ENCODE peak calls at places on chromosome 15, in nine cellular contexts. D is heart left ventricle, Q is A549, V is esophagus squamous epithelium, C is ovary, T is adrenal gland, U is IMR-90, G is HCT116, W is thyroid gland. X is an unnamed sample.
A peak's percentile ranks its signal among the peaks of the same experiment; 100 is the strongest.

GRCh38 chr15:26197719-26198118 is 334.6 kb upstream of the ATP10A start:
- DNase-seq in U (no peak), V (no peak), W (no peak), G (no peak), T (no peak), D (no peak), C (no peak), Q (no peak), X (no peak)

GRCh38 chr15:62568004-62568403 is 402.9 kb upstream of the C2CD4B start:
- DNase-seq in W (no peak), U (no peak), G (no peak), C (no peak), T (no peak), D (no peak), V (no peak), Q (no peak), X (no peak)

GRCh38 chr15:60477991-60478632 is 830 bp downstream of the ICE2 start:
- DNase-seq in U (peak; percentile 49), D (no peak), W (peak; percentile 27), G (no peak), C (no peak), V (no peak), T (no peak), Q (peak; percentile 45), X (no peak)

GRCh38 chr15:76075060-76075459 is 15.3 kb downstream of the TMEM266 start:
- DNase-seq in C (no peak), D (no peak), V (no peak), T (no peak), U (no peak), W (no peak), G (no peak), Q (no peak), X (no peak)

GRCh38 chr15:85941186-85941855 is 138.3 kb upstream of the AGBL1 start:
- DNase-seq in D (no peak), C (no peak), G (no peak), U (no peak), W (no peak), T (peak; percentile 54), Q (peak; percentile 4), V (no peak), X (no peak)

GRCh38 chr15:88814393-88814792 is 11.2 kb downstream of the ACAN start:
- DNase-seq in W (no peak), Q (no peak), V (no peak), G (no peak), U (no peak), T (no peak), D (no peak), C (no peak), X (no peak)

GRCh38 chr15:80999623-81000036 is 1.1 kb upstream of the TLNRD1 start:
- DNase-seq in W (no peak), U (no peak), C (no peak), V (no peak), T (no peak), G (peak; percentile 63), Q (no peak), D (no peak), X (no peak)

GRCh38 chr15:51736646-51737537 is 563 bp downstream of the LYSMD2 start:
- DNase-seq in V (no peak), Q (peak; percentile 50), D (peak; percentile 71), T (no peak), W (peak; percentile 27), G (no peak), C (peak; percentile 61), U (no peak), X (peak; percentile 51)

GRCh38 chr15:38625886-38626285 is 61.3 kb upstream of the RASGRP1 start:
- DNase-seq in W (no peak), D (no peak), T (no peak), U (no peak), V (no peak), C (no peak), Q (no peak), G (no peak), X (no peak)

GRCh38 chr15:57114070-57114469 is 195.6 kb downstream of the TCF12 start:
- DNase-seq in Q (no peak), T (no peak), U (peak; percentile 58), G (no peak), V (no peak), W (peak; percentile 7), D (no peak), C (no peak), X (no peak)

GRCh38 chr15:38564557-38565286 is at the start of gene RASGRP1:
- DNase-seq in D (peak; percentile 81), Q (peak; percentile 46), C (peak; percentile 56), V (no peak), T (peak; percentile 39), W (peak; percentile 48), U (peak; percentile 56), G (no peak), X (peak; percentile 76)

GRCh38 chr15:73991260-73991659 is 835 bp downstream of the STOML1 start:
- DNase-seq in W (peak; percentile 87), V (no peak), C (peak; percentile 80), U (no peak), T (peak; percentile 86), D (peak; percentile 89), Q (no peak), G (no peak), X (peak; percentile 79)

GRCh38 chr15:73992594-73992898 is 451 bp upstream of the STOML1 start:
- DNase-seq in G (no peak), W (no peak), U (no peak), T (peak; percentile 18), D (no peak), V (no peak), Q (no peak), C (no peak), X (no peak)

GRCh38 chr15:73990250-73991005 is 1.7 kb downstream of the STOML1 start:
- DNase-seq in U (no peak), Q (no peak), V (no peak), W (no peak), G (no peak), D (no peak), C (no peak), T (no peak), X (no peak)

GRCh38 chr15:73993211-73993994 is 1.1 kb upstream of the PML start:
- DNase-seq in U (no peak), G (no peak), W (no peak), D (no peak), T (peak; percentile 27), C (no peak), V (no peak), Q (no peak), X (no peak)

GRCh38 chr15:73991726-73992593 is at the start of gene STOML1:
- DNase-seq in T (peak; percentile 93), D (peak; percentile 97), Q (peak; percentile 91), V (peak; percentile 59), C (peak; percentile 95), G (peak; percentile 83), W (peak; percentile 95), U (peak; percentile 93), X (peak; percentile 95)
- TF ChIP-seq POLR2A in T (peak; percentile 57), D (peak; percentile 64), Q (peak; percentile 9), V (peak; percentile 46), C (peak; percentile 51), G (no peak), W (no peak), U (peak; percentile 38), X (no peak)

DNA sequence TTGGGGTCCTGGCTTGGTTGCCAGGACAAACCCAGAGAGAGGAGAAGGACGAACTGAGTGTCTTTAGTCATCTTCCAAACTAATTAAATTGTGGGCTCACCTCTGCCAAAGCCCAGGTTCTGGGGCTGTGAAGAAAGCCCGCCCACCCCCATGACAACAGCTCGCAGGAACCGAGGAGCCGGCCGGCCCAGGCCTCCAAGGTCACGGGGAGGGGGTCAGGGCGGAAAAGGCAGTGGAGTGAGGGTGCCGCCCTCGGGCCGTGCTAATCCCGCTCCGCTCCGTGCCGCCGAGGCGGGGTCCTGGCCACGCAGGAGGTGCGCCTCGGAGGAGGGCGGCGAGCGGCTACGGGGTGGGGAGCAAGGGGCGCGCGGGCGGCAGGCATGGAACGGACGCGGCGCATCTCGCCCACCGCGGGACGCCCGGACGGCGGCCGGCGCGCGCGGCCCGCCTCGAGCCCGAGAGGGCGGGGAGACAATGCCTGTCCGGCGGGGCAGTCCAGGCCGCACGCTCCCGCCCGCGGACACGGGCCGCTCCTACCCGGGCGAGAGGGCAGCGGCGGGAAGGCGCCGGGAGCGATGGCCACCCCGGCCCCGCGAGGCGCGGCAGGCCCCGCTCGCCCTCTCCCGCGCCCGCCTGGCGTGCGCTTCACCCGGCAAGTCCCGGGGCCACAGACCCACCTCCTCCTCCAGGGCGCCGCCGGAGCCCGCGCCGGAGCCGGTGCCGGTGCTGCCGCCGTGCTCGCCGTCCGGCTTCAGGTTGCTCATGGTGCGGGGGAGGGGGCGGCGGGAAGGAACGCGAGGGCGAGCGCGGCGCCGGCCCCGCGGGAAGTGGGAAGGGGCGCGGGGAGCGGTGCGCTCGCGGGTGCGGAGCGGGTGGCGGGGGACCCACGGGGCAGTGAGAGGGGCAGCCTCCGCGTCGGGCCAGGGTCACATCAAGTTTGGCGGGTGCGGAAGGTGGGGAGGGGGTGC is 549 bp downstream of the RBPMS2 start:
- DNase-seq in D (peak; percentile 68), G (no peak), W (peak; percentile 47), Q (peak; percentile 33), V (no peak), T (no peak), U (no peak), C (peak; percentile 69), X (no peak)
- H3K4me1 ChIP-seq in D (peaks cover 10% of the 10 kb centered on the region), G (peaks cover 2% of the 10 kb centered on the region), W (peaks cover 17% of the 10 kb centered on the region), Q (peaks cover 11% of the 10 kb centered on the region), V (peaks cover 5% of the 10 kb centered on the region), T (no peaks in the 10 kb centered on the region), U (no peaks in the 10 kb centered on the region), C (peaks cover 4% of the 10 kb centered on the region), X (no peaks in the 10 kb centered on the region)

GRCh38 chr15:90191795-90192494 is 9.2 kb upstream of the SEMA4B start:
- DNase-seq in T (peak; percentile 94), W (peak; percentile 99), Q (peak; percentile 92), V (peak; percentile 55), D (peak; percentile 81), C (peak; percentile 92), U (no peak), G (peak; percentile 16), X (peak; percentile 87)
- H3K4me3 ChIP-seq in T (no peak overlapping the region), W (no peak overlapping the region), Q (no peak overlapping the region), V (peak overlapping the region; percentile 1), D (no peak overlapping the region), C (no peak overlapping the region), U (no peak overlapping the region), G (no peak overlapping the region), X (no peak overlapping the region)

GRCh38 chr15:93164409-93164808 is 75.4 kb upstream of the RGMA start:
- DNase-seq in T (no peak), V (no peak), Q (no peak), C (no peak), G (no peak), D (no peak), W (no peak), U (no peak), X (no peak)

GRCh38 chr15:93166675-93167074 is 77.7 kb upstream of the RGMA start:
- DNase-seq in T (no peak), W (no peak), U (no peak), G (no peak), C (no peak), V (no peak), D (no peak), Q (no peak), X (no peak)

GRCh38 chr15:93167291-93167690 is 78.3 kb upstream of the RGMA start:
- DNase-seq in W (no peak), U (no peak), V (no peak), D (no peak), T (no peak), Q (no peak), G (no peak), C (no peak), X (no peak)

GRCh38 chr15:93168913-93169312 is 79.9 kb upstream of the RGMA start:
- DNase-seq in U (no peak), C (no peak), W (no peak), Q (no peak), G (no peak), V (no peak), D (no peak), T (no peak), X (no peak)

GRCh38 chr15:93165737-93166136 is 76.7 kb upstream of the RGMA start:
- DNase-seq in D (no peak), C (no peak), Q (no peak), T (no peak), V (no peak), G (no peak), W (no peak), U (no peak), X (no peak)
- TF ChIP-seq POLR2A in D (no peak), C (no peak), Q (no peak), T (no peak), V (no peak), G (no peak), W (no peak), U (no peak), X (no peak)

X was measured in testis.